ENCODE peak calls at places on chromosome X, in four cellular contexts. R, T, O and F are unnamed samples.

GRCh38 chrX:101191217-101191750 is 28.3 kb upstream of the DRP2 start:
- DNase-seq in R (no peak), T (no peak), O (no peak), F (no peak)

GRCh38 chrX:40109288-40110008 is 11.7 kb upstream of the BCOR start:
- DNase-seq in R (peak), T (no peak), O (peak), F (peak)

GRCh38 chrX:149074429-149074828 is 430.7 kb downstream of the IDS start:
- DNase-seq in R (peak), T (no peak), O (peak), F (no peak)

GRCh38 chrX:120790118-120790517 is 85.5 kb downstream of the CT47B1 start:
- DNase-seq in R (peak), T (peak), O (peak), F (peak)

GRCh38 chrX:109889289-109890006 is 113.5 kb upstream of the TMEM164 start:
- DNase-seq in R (peak), T (no peak), O (no peak), F (no peak)

GRCh38 chrX:14351889-14352288 is 177.4 kb upstream of the GLRA2 start:
- DNase-seq in R (no peak), T (no peak), O (no peak), F (no peak)

GRCh38 chrX:2710041-2710471 is 19.0 kb downstream of the CD99 start:
- DNase-seq in R (no peak), T (no peak), O (no peak), F (no peak)

GRCh38 chrX:22674947-22675346 is 324.8 kb upstream of the DDX53 start:
- DNase-seq in R (no peak), T (no peak), O (no peak), F (no peak)

GRCh38 chrX:31629195-31629594 is 557.4 kb upstream of the FTHL17 start:
- DNase-seq in R (no peak), T (no peak), O (no peak), F (peak)

GRCh38 chrX:97372006-97372766 is 488.5 kb downstream of the RPA4 start:
- DNase-seq in R (no peak), T (no peak), O (no peak), F (no peak)

GRCh38 chrX:2863646-2864045 is 34.9 kb downstream of the GYG2 start:
- DNase-seq in R (no peak), T (no peak), O (no peak), F (no peak)

GRCh38 chrX:15356444-15356843 is 21.1 kb upstream of the PIGA start:
- DNase-seq in R (no peak), T (no peak), O (no peak), F (no peak)

GRCh38 chrX:149628280-149628679 is 3.3 kb downstream of the TMEM185A start:
- DNase-seq in R (no peak), T (no peak), O (no peak), F (no peak)

GRCh38 chrX:130418066-130418465 is 16.3 kb downstream of the RBMX2 start:
- DNase-seq in R (no peak), T (no peak), O (no peak), F (no peak)

GRCh38 chrX:148517191-148517590 is 16.8 kb downstream of the AFF2 start:
- DNase-seq in R (peak), T (no peak), O (no peak), F (no peak)

GRCh38 chrX:155745792-155746191 is 133.0 kb upstream of the TMLHE start:
- DNase-seq in R (peak), T (peak), O (no peak), F (peak)

GRCh38 chrX:136941396-136942337 is 61.1 kb upstream of the RBMX start:
- DNase-seq in R (no peak), T (no peak), O (no peak), F (no peak)

GRCh38 chrX:70444326-70445196 is at the start of gene DLG3:
- DNase-seq in R (no peak), T (no peak), O (no peak), F (no peak)

GRCh38 chrX:47226071-47226470 is 6.7 kb upstream of the USP11 start:
- DNase-seq in R (no peak), T (no peak), O (no peak), F (no peak)

GRCh38 chrX:86806786-86807185 is 658.5 kb downstream of the DACH2 start:
- DNase-seq in R (peak), T (no peak), O (peak), F (peak)

GRCh38 chrX:131802836-131803626 is 220.1 kb upstream of the STK26 start:
- DNase-seq in R (peak), T (peak), O (peak), F (peak)

GRCh38 chrX:107773206-107773605 is 2.4 kb downstream of the TSC22D3 start:
- DNase-seq in R (no peak), T (no peak), O (no peak), F (no peak)

GRCh38 chrX:153765138-153766079 is 1.4 kb downstream of the PLXNB3 start:
- DNase-seq in R (no peak), T (no peak), O (no peak), F (no peak)

GRCh38 chrX:145549476-145549875 is 268.2 kb upstream of the SLITRK2 start:
- DNase-seq in R (no peak), T (no peak), O (no peak), F (no peak)

GRCh38 chrX:43750248-43750676 is 94.2 kb downstream of the MAOA start:
- DNase-seq in R (peak), T (peak), O (peak), F (peak)

GRCh38 chrX:109393859-109394258 is 88.0 kb downstream of the GUCY2F start:
- DNase-seq in R (no peak), T (no peak), O (peak), F (peak)

GRCh38 chrX:21926116-21926515 is 14.4 kb upstream of the SMS start:
- DNase-seq in R (no peak), T (no peak), O (peak), F (peak)

GRCh38 chrX:23756165-23756564 is 13.1 kb upstream of the ACOT9 start:
- DNase-seq in R (peak), T (peak), O (peak), F (peak)

GRCh38 chrX:103949506-103949905 is 12.9 kb upstream of the TMSB15B start:
- DNase-seq in R (no peak), T (no peak), O (no peak), F (no peak)